ENCODE peak calls at places on chromosomes 7 and 10, in seven cellular contexts. One of them, this sample, is unnamed.

GRCh38 chr7:17674166-17674955 is 265.9 kb downstream of the SNX13 start:
- DNase-seq in stimulated activated naive B cell treated with anti-CD40 and anti-IgM and Interleukin-4, amounts not matched to agents 10 μg/mL and 1 μg/mL and 100 μg/mL, for 72 hours: no peak
- DNase-seq in HEK293T: no peak
- DNase-seq in ELR: no peak
- DNase-seq in Peyer's patch: no peak
- DNase-seq in KBM-7: peak; percentile 69
- DNase-seq in activated naive CD8-positive, alpha-beta T cell treated with anti-CD3 and anti-CD28 coated beads, Interleukin-2, amount 10 ng/mL, durations not matched to agents 7 days and 5 days: no peak
- DNase-seq in this sample: no peak

GRCh38 chr7:101720324-101720723 is 91.2 kb upstream of the MYL10 start:
- DNase-seq in stimulated activated naive B cell treated with anti-CD40 and anti-IgM and Interleukin-4, amounts not matched to agents 10 μg/mL and 1 μg/mL and 100 μg/mL, for 72 hours: no peak
- DNase-seq in HEK293T: no peak
- DNase-seq in ELR: no peak
- DNase-seq in Peyer's patch: no peak
- DNase-seq in KBM-7: no peak
- DNase-seq in activated naive CD8-positive, alpha-beta T cell treated with anti-CD3 and anti-CD28 coated beads, Interleukin-2, amount 10 ng/mL, durations not matched to agents 7 days and 5 days: no peak
- DNase-seq in this sample: no peak

GRCh38 chr7:71389976-71390375 is 258.0 kb downstream of the GALNT17 start:
- DNase-seq in stimulated activated naive B cell treated with anti-CD40 and anti-IgM and Interleukin-4, amounts not matched to agents 10 μg/mL and 1 μg/mL and 100 μg/mL, for 72 hours: no peak
- DNase-seq in HEK293T: no peak
- DNase-seq in ELR: no peak
- DNase-seq in Peyer's patch: no peak
- DNase-seq in KBM-7: no peak
- DNase-seq in activated naive CD8-positive, alpha-beta T cell treated with anti-CD3 and anti-CD28 coated beads, Interleukin-2, amount 10 ng/mL, durations not matched to agents 7 days and 5 days: no peak
- DNase-seq in this sample: no peak

GRCh38 chr10:22682237-22683192 is 31.9 kb downstream of the PIP4K2A start:
- DNase-seq in stimulated activated naive B cell treated with anti-CD40 and anti-IgM and Interleukin-4, amounts not matched to agents 10 μg/mL and 1 μg/mL and 100 μg/mL, for 72 hours: no peak
- DNase-seq in HEK293T: no peak
- DNase-seq in ELR: peak; percentile 84
- DNase-seq in Peyer's patch: no peak
- DNase-seq in KBM-7: peak; percentile 60
- DNase-seq in activated naive CD8-positive, alpha-beta T cell treated with anti-CD3 and anti-CD28 coated beads, Interleukin-2, amount 10 ng/mL, durations not matched to agents 7 days and 5 days: peak; percentile 69
- DNase-seq in this sample: no peak

GRCh38 chr10:71835671-71836593 is 15.1 kb downstream of the PSAP start:
- DNase-seq in stimulated activated naive B cell treated with anti-CD40 and anti-IgM and Interleukin-4, amounts not matched to agents 10 μg/mL and 1 μg/mL and 100 μg/mL, for 72 hours: peak; percentile 93
- DNase-seq in HEK293T: no peak
- DNase-seq in ELR: peak; percentile 59
- DNase-seq in Peyer's patch: no peak
- DNase-seq in KBM-7: no peak
- DNase-seq in activated naive CD8-positive, alpha-beta T cell treated with anti-CD3 and anti-CD28 coated beads, Interleukin-2, amount 10 ng/mL, durations not matched to agents 7 days and 5 days: no peak
- DNase-seq in this sample: no peak

GRCh38 chr7:64885520-64886240 is 17.4 kb upstream of the ZNF273 start:
- DNase-seq in stimulated activated naive B cell treated with anti-CD40 and anti-IgM and Interleukin-4, amounts not matched to agents 10 μg/mL and 1 μg/mL and 100 μg/mL, for 72 hours: no peak
- DNase-seq in HEK293T: no peak
- DNase-seq in ELR: no peak
- DNase-seq in Peyer's patch: no peak
- DNase-seq in KBM-7: no peak
- DNase-seq in activated naive CD8-positive, alpha-beta T cell treated with anti-CD3 and anti-CD28 coated beads, Interleukin-2, amount 10 ng/mL, durations not matched to agents 7 days and 5 days: no peak
- DNase-seq in this sample: no peak

GRCh38 chr7:98687331-98687863 is 70.3 kb downstream of the NPTX2 start:
- DNase-seq in stimulated activated naive B cell treated with anti-CD40 and anti-IgM and Interleukin-4, amounts not matched to agents 10 μg/mL and 1 μg/mL and 100 μg/mL, for 72 hours: no peak
- DNase-seq in HEK293T: no peak
- DNase-seq in ELR: no peak
- DNase-seq in Peyer's patch: no peak
- DNase-seq in KBM-7: peak; percentile 2
- DNase-seq in activated naive CD8-positive, alpha-beta T cell treated with anti-CD3 and anti-CD28 coated beads, Interleukin-2, amount 10 ng/mL, durations not matched to agents 7 days and 5 days: no peak
- DNase-seq in this sample: no peak

GRCh38 chr10:58457761-58458616 is 54.7 kb upstream of the BICC1 start:
- DNase-seq in stimulated activated naive B cell treated with anti-CD40 and anti-IgM and Interleukin-4, amounts not matched to agents 10 μg/mL and 1 μg/mL and 100 μg/mL, for 72 hours: no peak
- DNase-seq in HEK293T: no peak
- DNase-seq in ELR: peak; percentile 25
- DNase-seq in Peyer's patch: no peak
- DNase-seq in KBM-7: no peak
- DNase-seq in activated naive CD8-positive, alpha-beta T cell treated with anti-CD3 and anti-CD28 coated beads, Interleukin-2, amount 10 ng/mL, durations not matched to agents 7 days and 5 days: no peak
- DNase-seq in this sample: no peak

GRCh38 chr7:128833148-128833938 is 3.1 kb downstream of the FLNC start:
- DNase-seq in stimulated activated naive B cell treated with anti-CD40 and anti-IgM and Interleukin-4, amounts not matched to agents 10 μg/mL and 1 μg/mL and 100 μg/mL, for 72 hours: no peak
- DNase-seq in HEK293T: no peak
- DNase-seq in ELR: peak; percentile 76
- DNase-seq in Peyer's patch: no peak
- DNase-seq in KBM-7: peak; percentile 74
- DNase-seq in activated naive CD8-positive, alpha-beta T cell treated with anti-CD3 and anti-CD28 coated beads, Interleukin-2, amount 10 ng/mL, durations not matched to agents 7 days and 5 days: no peak
- DNase-seq in this sample: no peak

GRCh38 chr10:78455873-78456272 is 422.2 kb downstream of the RPS24 start:
- DNase-seq in stimulated activated naive B cell treated with anti-CD40 and anti-IgM and Interleukin-4, amounts not matched to agents 10 μg/mL and 1 μg/mL and 100 μg/mL, for 72 hours: no peak
- DNase-seq in HEK293T: no peak
- DNase-seq in ELR: no peak
- DNase-seq in Peyer's patch: no peak
- DNase-seq in KBM-7: no peak
- DNase-seq in activated naive CD8-positive, alpha-beta T cell treated with anti-CD3 and anti-CD28 coated beads, Interleukin-2, amount 10 ng/mL, durations not matched to agents 7 days and 5 days: no peak
- DNase-seq in this sample: no peak

This sample was measured in 8988T.